ENCODE peak calls at places on chromosome 5, in nine cellular contexts. V is foreskin fibroblast; Z is GM12864; W is lower lobe of right lung; O is omental fat pad; G is WTC11; H is AG09309; P is heart left ventricle; M is CD8-positive, alpha-beta T cell. A is an unnamed sample.

GRCh38 chr5:9670371-9670770 is 40.2 kb upstream of the TAS2R1 start:
- DNase-seq in V (peak; percentile 25), Z (no peak), W (no peak), O (no peak), G (no peak), H (no peak), P (no peak), M (no peak), A (no peak)

GRCh38 chr5:9466677-9467076 is 79.2 kb downstream of the SEMA5A start:
- DNase-seq in V (peak; percentile 61), Z (no peak), W (no peak), O (no peak), G (no peak), H (no peak), P (no peak), M (no peak), A (no peak)

GRCh38 chr5:74500037-74500917 is 140.3 kb downstream of the ENC1 start:
- DNase-seq in V (no peak), Z (no peak), W (no peak), O (no peak), G (no peak), H (no peak), P (no peak), M (no peak), A (no peak)

GRCh38 chr5:154300207-154300606 is 109.7 kb downstream of the GALNT10 start:
- DNase-seq in V (no peak), Z (no peak), W (no peak), O (no peak), G (no peak), H (no peak), P (no peak), M (no peak), A (no peak)

GRCh38 chr5:156913719-156914370 is 49.2 kb downstream of the TIMD4 start:
- DNase-seq in V (no peak), Z (peak; percentile 78), W (no peak), O (no peak), G (peak; percentile 59), H (no peak), P (no peak), M (peak; percentile 8), A (peak; percentile 59)

GRCh38 chr5:107242411-107242810 is 428.3 kb downstream of the EFNA5 start:
- DNase-seq in V (no peak), Z (no peak), W (no peak), O (no peak), G (no peak), H (no peak), P (no peak), M (no peak), A (no peak)

GRCh38 chr5:115246361-115246991 is 16.2 kb downstream of the PGGT1B start:
- DNase-seq in V (peak; percentile 67), Z (no peak), W (no peak), O (no peak), G (no peak), H (no peak), P (no peak), M (no peak), A (peak; percentile 34)

GRCh38 chr5:123670981-123671557 is 159.1 kb downstream of the CSNK1G3 start:
- DNase-seq in V (peak; percentile 67), Z (peak; percentile 16), W (no peak), O (peak; percentile 32), G (peak; percentile 53), H (no peak), P (peak; percentile 37), M (no peak), A (peak; percentile 28)

GRCh38 chr5:168239325-168239724 is 52.1 kb upstream of the WWC1 start:
- DNase-seq in V (no peak), Z (no peak), W (no peak), O (no peak), G (no peak), H (no peak), P (no peak), M (no peak), A (no peak)

GRCh38 chr5:2566280-2566679 is 185.2 kb downstream of the IRX2 start:
- DNase-seq in V (no peak), Z (no peak), W (no peak), O (no peak), G (no peak), H (no peak), P (no peak), M (no peak), A (no peak)

GRCh38 chr5:150642991-150643710 is 2.7 kb downstream of the SYNPO start:
- DNase-seq in V (no peak), Z (no peak), W (no peak), O (no peak), G (no peak), H (no peak), P (no peak), M (no peak), A (no peak)

GRCh38 chr5:82624018-82624417 is 345.9 kb upstream of the RPS23 start:
- DNase-seq in V (no peak), Z (no peak), W (no peak), O (no peak), G (no peak), H (no peak), P (no peak), M (no peak), A (no peak)

GRCh38 chr5:123448017-123448617 is 24.9 kb upstream of the CEP120 start:
- DNase-seq in V (no peak), Z (peak; percentile 49), W (no peak), O (no peak), G (no peak), H (no peak), P (no peak), M (no peak), A (peak; percentile 60)

GRCh38 chr5:153959134-153959957 is 79.4 kb downstream of the FAM114A2 start:
- DNase-seq in V (peak; percentile 77), Z (no peak), W (no peak), O (no peak), G (peak; percentile 57), H (peak; percentile 48), P (no peak), M (no peak), A (no peak)

GRCh38 chr5:59607126-59607807 is 286.3 kb downstream of the PDE4D start:
- DNase-seq in V (peak; percentile 42), Z (no peak), W (no peak), O (no peak), G (no peak), H (no peak), P (no peak), M (no peak), A (no peak)

GRCh38 chr5:176863041-176863764 is 35.9 kb downstream of the HK3 start:
- DNase-seq in V (no peak), Z (no peak), W (no peak), O (no peak), G (no peak), H (no peak), P (no peak), M (no peak), A (no peak)

GRCh38 chr5:75363111-75363510 is 26.1 kb downstream of the HMGCR start:
- DNase-seq in V (peak; percentile 31), Z (no peak), W (no peak), O (no peak), G (no peak), H (no peak), P (no peak), M (no peak), A (no peak)

GRCh38 chr5:82307431-82307830 is 29.3 kb upstream of the RPS23 start:
- DNase-seq in V (peak; percentile 71), Z (no peak), W (no peak), O (no peak), G (no peak), H (peak; percentile 17), P (no peak), M (no peak), A (no peak)

GRCh38 chr5:91849069-91849468 is 466.0 kb upstream of the ARRDC3 start:
- DNase-seq in V (peak; percentile 4), Z (no peak), W (no peak), O (no peak), G (no peak), H (no peak), P (no peak), M (no peak), A (no peak)

GRCh38 chr5:137753986-137754235 is 252 bp downstream of the HNRNPA0 start:
- DNase-seq in V (no peak), Z (no peak), W (no peak), O (no peak), G (no peak), H (no peak), P (no peak), M (no peak), A (no peak)

GRCh38 chr5:40904205-40904993 is 4.9 kb upstream of the C7 start:
- DNase-seq in V (peak; percentile 67), Z (peak; percentile 30), W (no peak), O (no peak), G (peak; percentile 68), H (peak; percentile 18), P (peak; percentile 67), M (no peak), A (peak; percentile 48)
- TF ChIP-seq CTCF in V (peak; percentile 100), Z (peak; percentile 99), W (peak; percentile 93), O (no peak), G (peak; percentile 87), H (peak; percentile 98), P (peak; percentile 90), M (peak; percentile 38), A (peak; percentile 96)

GRCh38 chr5:95113489-95113888 is 171.4 kb downstream of the MCTP1 start:
- DNase-seq in V (peak; percentile 35), Z (no peak), W (no peak), O (no peak), G (peak; percentile 13), H (peak; percentile 28), P (no peak), M (no peak), A (no peak)
- TF ChIP-seq CTCF in V (peak; percentile 6), Z (no peak), W (no peak), O (no peak), G (no peak), H (peak; percentile 28), P (no peak), M (no peak), A (no peak)

DNA sequence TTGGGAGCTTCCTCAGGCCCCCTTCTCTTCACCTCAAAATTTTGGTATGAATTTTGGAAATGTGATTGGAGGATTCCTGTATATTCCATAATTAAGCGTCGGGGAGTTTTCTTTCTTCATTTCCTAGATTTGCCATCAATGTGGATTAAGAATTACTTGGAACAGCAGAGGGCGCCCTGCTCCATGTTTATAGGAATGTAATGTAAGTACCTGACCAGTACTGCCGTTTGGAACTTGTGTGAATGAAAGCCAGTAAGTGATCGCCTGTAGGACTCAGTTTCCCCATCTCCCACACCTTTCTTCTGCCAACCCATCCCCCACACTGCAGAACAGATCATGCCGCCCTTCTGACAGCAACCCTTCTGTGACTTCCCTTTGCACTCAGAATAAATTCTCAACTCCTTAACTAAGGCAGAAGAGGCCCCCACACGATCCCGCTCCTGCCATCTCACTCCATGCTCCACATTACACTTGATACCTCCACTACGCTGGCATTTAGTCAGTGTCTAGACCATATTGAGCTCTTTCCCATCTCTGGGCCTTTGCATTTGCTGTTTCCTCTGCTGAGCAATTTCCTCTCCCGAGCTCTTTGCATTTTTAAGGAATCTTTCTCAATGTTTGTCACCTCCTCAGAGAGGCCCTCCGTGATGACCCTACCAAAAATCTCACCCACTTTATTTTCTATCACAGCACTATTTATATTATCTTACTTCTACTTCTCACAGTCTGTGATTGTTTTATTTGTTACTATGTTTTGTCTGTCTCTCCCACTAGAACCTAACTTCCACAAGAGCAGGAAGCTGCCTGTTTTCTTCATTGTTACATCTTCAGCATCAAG is 79.5 kb upstream of the HTR4 start:
- DNase-seq in V (peak; percentile 90), Z (peak; percentile 43), W (peak; percentile 67), O (peak; percentile 87), G (peak; percentile 78), H (peak; percentile 35), P (peak; percentile 78), M (peak; percentile 57), A (peak; percentile 26)
- TF ChIP-seq CTCF in V (peak; percentile 57), Z (peak; percentile 70), W (peak; percentile 71), O (no peak), G (peak; percentile 53), H (peak; percentile 65), P (peak; percentile 67), M (peak; percentile 70), A (peak; percentile 72)

GRCh38 chr5:134453016-134453415 is 41.3 kb upstream of the CDKN2AIPNL start:
- DNase-seq in V (no peak), Z (no peak), W (no peak), O (no peak), G (no peak), H (no peak), P (no peak), M (no peak), A (no peak)
- TF ChIP-seq CTCF in V (no peak), Z (no peak), W (no peak), O (no peak), G (no peak), H (no peak), P (no peak), M (no peak), A (no peak)

A was measured in GM20000.